ENCODE peak calls at places on chromosomes 2 and 18, in seven cellular contexts. One of them, this sample, is unnamed.
A peak's percentile ranks its signal among the peaks of the same experiment; 100 is the strongest.

GRCh38 chr2:220811115-220811514 is 761.0 kb downstream of the EPHA4 start:
- DNase-seq in sigmoid colon: no peak
- DNase-seq in A549: no peak
- DNase-seq in GM12892: no peak
- DNase-seq in endothelial cell of umbilical vein: no peak
- DNase-seq in adrenal gland: no peak
- DNase-seq in tibial nerve: no peak
- DNase-seq in this sample: no peak

GRCh38 chr2:236824836-236825235 is 255.2 kb downstream of the ACKR3 start:
- DNase-seq in adrenal gland: no peak
- DNase-seq in sigmoid colon: no peak
- DNase-seq in tibial nerve: no peak
- DNase-seq in endothelial cell of umbilical vein: peak; percentile 18
- DNase-seq in GM12892: no peak
- DNase-seq in A549: no peak
- DNase-seq in this sample: peak; percentile 46

GRCh38 chr18:2223859-2224258 is 347.4 kb downstream of the METTL4 start:
- DNase-seq in GM12892: no peak
- DNase-seq in tibial nerve: no peak
- DNase-seq in A549: no peak
- DNase-seq in adrenal gland: peak; percentile 12
- DNase-seq in endothelial cell of umbilical vein: peak; percentile 65
- DNase-seq in sigmoid colon: no peak
- DNase-seq in this sample: no peak

GRCh38 chr2:118320640-118321039 is 232.4 kb downstream of the INSIG2 start:
- DNase-seq in A549: no peak
- DNase-seq in endothelial cell of umbilical vein: no peak
- DNase-seq in adrenal gland: no peak
- DNase-seq in tibial nerve: no peak
- DNase-seq in sigmoid colon: no peak
- DNase-seq in GM12892: no peak
- DNase-seq in this sample: no peak

GRCh38 chr2:226131299-226131784 is 668.3 kb downstream of the IRS1 start:
- DNase-seq in sigmoid colon: no peak
- DNase-seq in tibial nerve: no peak
- DNase-seq in endothelial cell of umbilical vein: no peak
- DNase-seq in A549: no peak
- DNase-seq in GM12892: no peak
- DNase-seq in adrenal gland: no peak
- DNase-seq in this sample: peak; percentile 31

GRCh38 chr2:108316881-108317258 is 28.2 kb downstream of the SULT1C2 start:
- DNase-seq in endothelial cell of umbilical vein: no peak
- DNase-seq in sigmoid colon: no peak
- DNase-seq in A549: no peak
- DNase-seq in tibial nerve: no peak
- DNase-seq in GM12892: no peak
- DNase-seq in adrenal gland: no peak
- DNase-seq in this sample: no peak

GRCh38 chr2:233565685-233566140 is 869 bp downstream of the USP40 start:
- DNase-seq in GM12892: no peak
- DNase-seq in endothelial cell of umbilical vein: no peak
- DNase-seq in adrenal gland: no peak
- DNase-seq in A549: no peak
- DNase-seq in tibial nerve: no peak
- DNase-seq in sigmoid colon: no peak
- DNase-seq in this sample: no peak

GRCh38 chr2:111691164-111691895 is 192.7 kb downstream of the ANAPC1 start:
- DNase-seq in sigmoid colon: no peak
- DNase-seq in adrenal gland: no peak
- DNase-seq in endothelial cell of umbilical vein: no peak
- DNase-seq in GM12892: no peak
- DNase-seq in A549: no peak
- DNase-seq in tibial nerve: no peak
- DNase-seq in this sample: no peak

GRCh38 chr2:101622633-101623521 is 74.6 kb upstream of the MAP4K4 start:
- DNase-seq in sigmoid colon: no peak
- DNase-seq in GM12892: peak; percentile 52
- DNase-seq in adrenal gland: no peak
- DNase-seq in tibial nerve: no peak
- DNase-seq in endothelial cell of umbilical vein: no peak
- DNase-seq in A549: no peak
- DNase-seq in this sample: no peak

GRCh38 chr18:7237670-7238272 is 6.9 kb downstream of the LRRC30 start:
- DNase-seq in sigmoid colon: no peak
- DNase-seq in tibial nerve: no peak
- DNase-seq in GM12892: no peak
- DNase-seq in A549: no peak
- DNase-seq in adrenal gland: no peak
- DNase-seq in endothelial cell of umbilical vein: no peak
- DNase-seq in this sample: no peak

GRCh38 chr2:60888853-60889252 is 7.5 kb downstream of the REL start:
- DNase-seq in tibial nerve: no peak
- DNase-seq in GM12892: no peak
- DNase-seq in adrenal gland: no peak
- DNase-seq in sigmoid colon: no peak
- DNase-seq in A549: no peak
- DNase-seq in endothelial cell of umbilical vein: no peak
- DNase-seq in this sample: no peak

DNA sequence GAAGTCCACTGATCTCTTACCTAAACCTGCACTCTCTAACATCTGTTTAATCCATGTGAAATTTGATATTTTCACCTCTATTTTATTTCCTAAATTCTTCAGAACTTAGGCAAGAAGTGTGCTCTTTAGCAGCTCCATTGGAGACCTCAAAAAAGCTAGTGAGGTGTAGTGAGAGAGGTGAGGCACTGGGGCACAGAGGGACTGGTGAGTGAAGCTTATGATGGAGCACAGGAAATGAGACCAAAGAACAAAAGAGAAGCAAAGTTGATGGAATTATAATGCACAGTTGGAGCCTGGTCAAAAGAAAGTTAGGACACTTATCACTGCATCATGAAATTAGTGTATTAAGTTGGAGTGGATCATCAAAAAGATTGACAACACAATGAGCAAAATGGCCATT is 1050.7 kb upstream of the NRXN1 start:
- DNase-seq in sigmoid colon: no peak
- DNase-seq in adrenal gland: no peak
- DNase-seq in A549: no peak
- DNase-seq in GM12892: no peak
- DNase-seq in tibial nerve: no peak
- DNase-seq in endothelial cell of umbilical vein: no peak
- DNase-seq in this sample: no peak
- TF ChIP-seq POLR2A in sigmoid colon: no peak
- TF ChIP-seq POLR2A in adrenal gland: no peak
- TF ChIP-seq POLR2A in A549: no peak
- TF ChIP-seq POLR2A in GM12892: no peak
- TF ChIP-seq POLR2A in tibial nerve: no peak
- TF ChIP-seq POLR2A in endothelial cell of umbilical vein: no peak
- TF ChIP-seq POLR2A in this sample: no peak

DNA sequence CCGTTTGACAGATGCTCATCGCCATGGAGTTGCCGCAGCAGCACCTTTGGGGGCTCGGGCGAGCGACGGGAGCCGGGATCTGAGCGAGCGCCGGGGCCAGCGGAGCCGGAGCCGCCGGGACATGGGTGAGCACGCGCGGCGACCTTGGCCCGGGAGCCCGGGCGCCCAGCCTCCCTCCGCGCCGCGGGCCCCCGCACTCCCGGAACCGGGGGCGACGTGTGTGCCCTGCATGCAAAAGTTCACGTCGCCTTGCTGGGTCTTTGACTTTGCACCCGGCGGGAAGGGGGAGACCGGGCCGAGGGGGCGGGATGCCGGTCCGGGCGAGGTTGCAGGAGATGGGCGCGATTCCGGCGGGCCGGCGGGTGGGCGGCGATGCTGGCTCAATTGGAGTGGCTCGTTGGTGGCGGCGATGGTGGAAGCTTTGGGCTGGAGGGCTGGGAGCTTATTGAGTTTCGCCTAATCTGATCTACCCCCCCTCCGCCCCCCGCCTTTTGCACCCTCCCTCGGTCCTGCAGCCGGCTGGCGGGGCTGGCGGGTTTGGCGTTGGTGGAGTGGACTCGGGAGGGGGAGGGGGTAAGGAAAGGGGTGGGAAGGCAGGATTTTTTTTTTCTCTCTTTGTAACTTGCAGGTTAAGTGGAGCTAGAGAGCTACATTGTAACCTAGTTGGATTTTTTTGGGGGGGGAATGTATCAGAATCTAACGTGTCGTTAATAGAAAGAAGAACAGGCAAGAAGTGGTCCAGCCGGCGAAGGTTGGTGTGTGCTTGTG is at the start of gene SETBP1:
- DNase-seq in A549: peak; percentile 19
- DNase-seq in adrenal gland: peak; percentile 42
- DNase-seq in endothelial cell of umbilical vein: peak; percentile 66
- DNase-seq in GM12892: peak; percentile 44
- DNase-seq in sigmoid colon: peak; percentile 93
- DNase-seq in tibial nerve: peak; percentile 57
- DNase-seq in this sample: peak; percentile 24
- TF ChIP-seq POLR2A in A549: no peak
- TF ChIP-seq POLR2A in adrenal gland: no peak
- TF ChIP-seq POLR2A in endothelial cell of umbilical vein: no peak
- TF ChIP-seq POLR2A in GM12892: peak; percentile 64
- TF ChIP-seq POLR2A in sigmoid colon: no peak
- TF ChIP-seq POLR2A in tibial nerve: no peak
- TF ChIP-seq POLR2A in this sample: no peak

GRCh38 chr2:677056-677949 is at the start of gene TMEM18:
- DNase-seq in GM12892: peak; percentile 78
- DNase-seq in endothelial cell of umbilical vein: peak; percentile 98
- DNase-seq in A549: peak; percentile 92
- DNase-seq in sigmoid colon: peak; percentile 98
- DNase-seq in adrenal gland: peak; percentile 94
- DNase-seq in tibial nerve: peak; percentile 90
- DNase-seq in this sample: peak; percentile 100
- TF ChIP-seq POLR2A in GM12892: peak; percentile 96
- TF ChIP-seq POLR2A in endothelial cell of umbilical vein: peak; percentile 99
- TF ChIP-seq POLR2A in A549: peak; percentile 81
- TF ChIP-seq POLR2A in sigmoid colon: peak; percentile 84
- TF ChIP-seq POLR2A in adrenal gland: peak; percentile 92
- TF ChIP-seq POLR2A in tibial nerve: peak; percentile 82
- TF ChIP-seq POLR2A in this sample: peak; percentile 92

GRCh38 chr2:68384485-68385107 is 19.5 kb downstream of the PLEK start:
- DNase-seq in endothelial cell of umbilical vein: no peak
- DNase-seq in sigmoid colon: no peak
- DNase-seq in adrenal gland: no peak
- DNase-seq in GM12892: no peak
- DNase-seq in tibial nerve: no peak
- DNase-seq in A549: no peak
- DNase-seq in this sample: no peak
- TF ChIP-seq POLR2A in endothelial cell of umbilical vein: no peak
- TF ChIP-seq POLR2A in sigmoid colon: no peak
- TF ChIP-seq POLR2A in adrenal gland: no peak
- TF ChIP-seq POLR2A in GM12892: no peak
- TF ChIP-seq POLR2A in tibial nerve: no peak
- TF ChIP-seq POLR2A in A549: no peak
- TF ChIP-seq POLR2A in this sample: no peak

GRCh38 chr18:64699116-64699515 is 550.2 kb upstream of the LINC00305 start:
- DNase-seq in endothelial cell of umbilical vein: no peak
- DNase-seq in GM12892: no peak
- DNase-seq in adrenal gland: no peak
- DNase-seq in sigmoid colon: no peak
- DNase-seq in A549: no peak
- DNase-seq in tibial nerve: no peak
- DNase-seq in this sample: no peak
- TF ChIP-seq POLR2A in endothelial cell of umbilical vein: no peak
- TF ChIP-seq POLR2A in GM12892: no peak
- TF ChIP-seq POLR2A in adrenal gland: no peak
- TF ChIP-seq POLR2A in sigmoid colon: no peak
- TF ChIP-seq POLR2A in A549: no peak
- TF ChIP-seq POLR2A in tibial nerve: no peak
- TF ChIP-seq POLR2A in this sample: no peak

DNA sequence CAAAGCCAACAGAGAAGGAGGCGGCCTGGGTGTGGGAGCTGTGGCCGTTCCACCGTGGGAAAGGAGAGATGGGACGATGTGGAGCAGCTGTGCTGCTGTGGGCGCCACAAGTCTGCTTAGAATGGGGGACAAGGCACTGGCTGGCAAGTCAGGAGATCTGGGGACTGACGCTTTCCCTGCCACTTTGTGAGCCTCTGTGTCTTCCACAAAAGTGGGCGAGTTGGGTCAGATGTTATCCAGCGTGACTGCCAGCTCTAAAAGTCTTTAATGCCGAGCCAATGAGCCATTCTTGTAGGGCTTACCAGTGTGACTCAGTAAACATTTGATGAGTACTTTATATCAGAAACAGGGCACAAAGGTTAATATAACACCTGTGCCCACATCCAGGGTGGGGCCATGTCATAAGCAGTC is 113.6 kb upstream of the MGAT5 start:
- DNase-seq in sigmoid colon: no peak
- DNase-seq in A549: no peak
- DNase-seq in adrenal gland: peak; percentile 37
- DNase-seq in endothelial cell of umbilical vein: no peak
- DNase-seq in GM12892: no peak
- DNase-seq in tibial nerve: no peak
- DNase-seq in this sample: peak; percentile 36
- TF ChIP-seq POLR2A in sigmoid colon: no peak
- TF ChIP-seq POLR2A in A549: no peak
- TF ChIP-seq POLR2A in adrenal gland: no peak
- TF ChIP-seq POLR2A in endothelial cell of umbilical vein: no peak
- TF ChIP-seq POLR2A in GM12892: no peak
- TF ChIP-seq POLR2A in tibial nerve: no peak
- TF ChIP-seq POLR2A in this sample: no peak